ENCODE peak calls at places on chromosomes 16 and 17, in five cellular contexts. G is CD8-positive, alpha-beta T cell; U is HCT116; J is mammary epithelial cell; O is adipocyte. R is an unnamed sample. For H3K9me3, the result is how much of the 10 kb centered on the place peaks cover.

GRCh38 chr17:1870592-1870991 is 40.8 kb downstream of the RPA1 start:
- DNase-seq in O (no peak), U (no peak), J (no peak), G (no peak), R (no peak)

GRCh38 chr16:56792960-56793359 is 63.0 kb downstream of the NUP93 start:
- DNase-seq in G (no peak), O (no peak), U (no peak), J (no peak), R (no peak)

GRCh38 chr17:14092808-14093207 is 23.5 kb downstream of the COX10 start:
- DNase-seq in U (no peak), J (no peak), O (no peak), G (no peak), R (no peak)

GRCh38 chr16:31402687-31403086 is 9.6 kb downstream of the ITGAD start:
- DNase-seq in J (peak), O (peak), G (no peak), U (no peak), R (no peak)

GRCh38 chr17:14303343-14304221 is 2.7 kb downstream of the HS3ST3B1 start:
- DNase-seq in O (peak), U (no peak), J (no peak), G (peak), R (no peak)

GRCh38 chr17:77375917-77376651 is 235.3 kb downstream of the SEC14L1 start:
- DNase-seq in J (peak), O (peak), G (peak), U (no peak), R (peak)

GRCh38 chr16:17963185-17963836 is 373.2 kb downstream of the NPIPA8 start:
- DNase-seq in O (no peak), U (no peak), G (no peak), J (no peak), R (no peak)

GRCh38 chr17:27756467-27757371 is 43.6 kb downstream of the NOS2 start:
- DNase-seq in G (no peak), O (peak), J (peak), U (peak), R (no peak)

GRCh38 chr16:65876200-65876498 is 490.3 kb upstream of the CDH5 start:
- DNase-seq in G (no peak), U (no peak), J (no peak), O (no peak), R (no peak)

GRCh38 chr17:66383353-66383752 is 80.9 kb downstream of the PRKCA start:
- DNase-seq in G (no peak), J (no peak), U (no peak), O (peak), R (no peak)

GRCh38 chr17:17188586-17188985 is 17.5 kb downstream of the PLD6 start:
- DNase-seq in O (no peak), J (no peak), U (no peak), G (no peak), R (no peak)

GRCh38 chr17:75524971-75525805 is at the start of gene LLGL2:
- DNase-seq in U (peak), J (peak), O (peak), G (peak), R (peak)

GRCh38 chr17:70848785-70849184 is 679.5 kb downstream of the KCNJ2 start:
- DNase-seq in U (no peak), O (no peak), G (no peak), J (no peak), R (no peak)

GRCh38 chr16:67605641-67606040 is 39.3 kb upstream of the CARMIL2 start:
- DNase-seq in U (no peak), G (no peak), O (no peak), J (no peak), R (no peak)

GRCh38 chr16:4386452-4386813 is 14.8 kb downstream of the VASN start:
- DNase-seq in J (no peak), U (no peak), G (no peak), O (peak), R (no peak)

GRCh38 chr16:1812732-1813163 is 13.9 kb downstream of the HAGH start:
- DNase-seq in O (peak), U (peak), G (peak), J (peak), R (no peak)

GRCh38 chr17:72467841-72468653 is 347.2 kb downstream of the SOX9 start:
- DNase-seq in O (peak), U (no peak), J (peak), G (no peak), R (no peak)

GRCh38 chr17:17298108-17298507 is 5.1 kb upstream of the NT5M start:
- DNase-seq in O (peak), G (no peak), J (no peak), U (no peak), R (no peak)

GRCh38 chr17:58219789-58220183 is 731 bp upstream of the MKS1 start:
- DNase-seq in U (no peak), J (peak), G (no peak), O (no peak), R (no peak)

GRCh38 chr17:1379930-1380313 is 20.1 kb downstream of the YWHAE start:
- DNase-seq in O (no peak), G (no peak), U (no peak), J (peak), R (no peak)

GRCh38 chr17:3532106-3532858 is 25.3 kb downstream of the TRPV3 start:
- DNase-seq in J (no peak), U (no peak), G (no peak), O (no peak), R (no peak)

GRCh38 chr17:41404024-41404651 is 6.7 kb upstream of the KRT31 start:
- DNase-seq in U (peak), O (peak), J (peak), G (no peak), R (no peak)

DNA sequence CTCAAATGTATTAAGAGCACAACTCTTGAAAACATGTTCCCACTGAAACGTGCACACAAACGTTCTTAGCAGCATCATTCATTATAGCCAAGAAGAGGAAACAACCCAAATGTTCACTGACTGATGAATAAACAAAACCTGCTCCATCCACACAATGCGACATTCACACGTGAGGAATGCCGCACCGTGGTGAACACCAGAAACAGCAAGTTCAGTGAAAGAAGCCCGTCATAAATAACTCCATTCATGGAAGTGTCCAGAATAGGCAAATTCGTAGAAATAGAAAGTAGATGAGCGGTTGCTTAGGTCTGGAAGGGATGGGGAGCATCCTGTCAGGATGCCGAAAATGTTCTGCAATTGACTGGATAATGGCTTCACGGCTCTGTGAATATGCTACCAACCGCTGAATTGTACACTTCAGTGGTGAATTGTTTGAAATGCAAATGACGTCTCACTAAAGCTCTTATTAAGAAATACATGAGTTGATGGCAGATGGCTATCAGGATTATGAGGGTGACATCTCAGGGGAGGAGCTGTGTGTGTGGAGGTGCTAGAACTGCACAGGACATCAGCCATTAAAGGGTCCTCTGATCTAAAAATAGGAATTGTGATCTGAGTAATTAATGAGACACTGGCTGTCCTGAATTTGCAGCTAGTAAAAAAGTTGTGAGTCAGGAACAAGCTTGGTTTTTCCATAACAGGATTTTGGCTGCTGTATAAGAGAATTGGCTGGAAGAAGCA is 771.0 kb downstream of the KCNJ18 start:
- DNase-seq in O (no peak), G (no peak), J (no peak), U (no peak), R (no peak)
- H3K9me3 ChIP-seq in O (under half), G (under half), J (under half), U (under half), R (under half)

DNA sequence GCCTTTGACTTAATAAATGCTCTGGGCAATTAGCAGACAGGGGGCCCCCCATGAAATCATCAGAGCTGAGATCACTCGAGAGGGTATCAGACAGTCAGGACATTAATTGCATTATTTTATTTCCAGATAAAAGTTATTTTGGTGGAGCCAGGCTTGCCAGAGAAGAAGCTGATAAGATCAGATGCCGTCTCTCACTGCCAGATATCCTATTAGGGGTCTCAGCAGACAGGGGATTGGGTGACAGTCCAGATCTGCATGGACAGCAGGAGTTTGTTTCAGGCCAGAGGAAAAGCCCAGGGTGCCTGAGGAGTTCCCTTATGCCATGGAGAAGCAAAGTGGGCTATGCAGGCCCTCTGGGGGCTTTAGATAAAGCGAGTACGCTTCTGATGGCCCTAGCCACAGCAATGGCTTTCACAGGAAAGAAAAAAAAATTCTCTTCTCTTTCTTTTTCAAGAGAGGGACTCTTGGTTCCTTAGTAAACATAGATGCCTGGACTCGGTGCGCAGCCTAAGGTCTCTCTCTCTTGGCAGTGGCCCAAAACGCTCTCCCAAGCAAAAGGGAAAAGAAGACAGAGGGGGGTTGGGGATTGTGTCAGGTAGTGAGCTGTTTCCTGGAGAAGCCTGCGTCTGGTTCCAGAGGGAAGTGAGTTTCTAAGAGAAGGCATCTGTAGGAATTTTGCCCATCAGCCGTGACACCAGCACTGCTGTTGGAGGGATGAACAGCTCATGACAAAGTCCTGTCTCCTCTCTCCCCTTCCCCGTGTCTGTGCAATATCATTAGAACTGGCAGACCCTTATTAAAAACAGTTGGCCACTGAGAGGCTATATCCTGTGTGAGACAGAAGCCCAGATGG is 166.4 kb upstream of the FOXF1 start:
- DNase-seq in J (no peak), G (no peak), O (no peak), U (no peak), R (no peak)
- H3K9me3 ChIP-seq in J (under half), G (under half), O (under half), U (under half), R (under half)

GRCh38 chr16:54351171-54351570 is 64.6 kb upstream of the IRX3 start:
- DNase-seq in J (peak), O (no peak), G (no peak), U (no peak), R (no peak)
- H3K9me3 ChIP-seq in J (under half), O (under half), G (under half), U (under half), R (under half)

GRCh38 chr16:78372302-78372701 is 272.8 kb downstream of the WWOX start:
- DNase-seq in O (no peak), U (no peak), J (no peak), G (no peak), R (no peak)
- H3K9me3 ChIP-seq in O (under half), U (under half), J (under half), G (under half), R (under half)

DNA sequence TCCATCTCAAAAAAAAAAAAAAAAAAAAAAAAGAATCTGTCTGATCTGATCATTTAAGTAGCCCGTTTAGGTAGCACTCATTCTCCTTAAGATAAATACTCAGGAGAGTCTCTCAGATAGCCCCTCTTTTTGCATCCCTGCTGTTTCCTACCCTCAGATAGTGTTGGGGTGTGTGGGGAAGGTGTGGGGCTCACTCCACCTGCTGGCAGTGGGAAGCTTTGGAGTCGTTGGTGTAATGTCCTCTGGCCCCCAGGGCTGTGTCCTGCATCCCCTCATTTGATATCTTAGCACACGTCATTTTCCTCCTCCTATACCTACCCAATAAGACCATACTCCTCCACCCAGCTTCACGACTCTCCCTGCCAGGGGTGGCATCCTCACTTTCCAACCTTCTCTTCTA is 20.5 kb upstream of the MYH10 start:
- DNase-seq in G (no peak), U (no peak), J (no peak), O (no peak), R (no peak)
- H3K9me3 ChIP-seq in G (under half), U (under half), J (under half), O (under half), R (under half)

DNA sequence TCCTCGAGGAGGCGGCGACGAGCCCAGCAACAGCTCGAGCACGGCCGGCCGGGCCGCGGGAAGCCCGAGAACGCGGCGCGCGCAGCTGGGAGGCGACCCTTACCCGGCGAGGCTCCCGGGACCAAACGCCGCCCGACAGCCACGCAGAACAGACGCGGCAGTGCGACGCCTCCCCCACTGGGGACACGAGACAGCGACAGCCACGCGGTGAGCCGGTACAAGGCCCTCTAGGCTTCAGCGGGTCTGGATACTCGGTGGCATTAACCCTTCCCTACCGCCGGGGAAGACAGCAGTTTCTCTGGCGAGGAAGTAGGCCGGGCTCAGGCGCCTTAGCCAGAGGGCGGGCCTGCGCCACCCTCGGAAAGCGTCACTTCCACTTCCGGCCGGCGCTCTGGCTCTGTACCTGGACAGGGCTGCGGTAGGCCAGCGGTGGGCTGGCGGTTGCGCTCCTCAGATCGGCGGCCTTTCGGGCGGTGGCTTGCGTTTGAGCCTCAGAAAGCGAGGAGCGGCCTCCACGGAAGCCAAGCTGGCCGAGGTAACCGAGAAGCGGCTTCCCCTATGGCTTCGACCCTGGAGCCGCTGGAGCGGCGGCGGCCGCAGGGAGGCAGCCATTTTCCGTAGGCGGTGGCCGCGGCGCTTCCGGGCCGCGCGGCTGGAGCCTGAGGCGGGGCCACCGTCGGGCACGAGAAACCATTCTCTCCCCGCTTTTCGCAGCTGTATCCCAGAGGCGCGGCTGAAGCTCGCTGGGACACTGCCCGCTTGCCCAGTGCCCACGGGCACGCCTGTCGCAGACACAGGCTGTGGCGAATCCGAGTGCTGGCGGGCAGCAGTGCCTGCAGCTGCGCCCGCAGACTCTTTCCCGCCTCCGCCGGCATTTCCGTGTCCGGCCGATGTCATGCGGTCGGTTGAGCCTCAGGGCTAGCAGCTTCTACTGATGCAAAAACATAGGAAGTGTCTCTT is at the start of the genes TIGD7 and ZNF75A:
- DNase-seq in G (peak), U (peak), O (peak), J (peak), R (peak)
- H3K9me3 ChIP-seq in G (under half), U (under half), O (under half), J (under half), R (under half)

DNA sequence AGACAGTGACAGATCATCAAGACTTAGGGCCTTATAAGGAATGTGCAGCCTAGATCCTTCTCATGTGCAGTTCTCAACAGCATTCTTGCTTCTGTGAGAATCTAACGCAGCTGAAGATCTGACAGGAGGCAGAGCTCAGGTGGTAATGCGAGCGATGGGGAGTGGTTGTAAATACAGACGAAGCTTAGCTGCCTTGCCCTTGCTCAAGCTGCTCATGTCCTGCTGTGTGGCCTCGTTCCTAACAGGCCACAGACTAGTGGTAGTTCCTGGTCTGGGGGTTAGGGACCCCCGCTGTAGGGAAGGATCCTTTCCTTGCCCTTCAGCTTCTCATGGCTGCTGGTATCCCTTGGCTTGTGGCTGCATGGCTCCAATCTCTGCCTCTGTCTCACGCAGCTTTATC is 10.3 kb upstream of the NTN1 start:
- DNase-seq in J (no peak), O (no peak), U (no peak), G (no peak), R (no peak)
- H3K9me3 ChIP-seq in J (under half), O (under half), U (under half), G (under half), R (under half)

GRCh38 chr17:53391197-53391596 is 431.5 kb upstream of the KIF2B start:
- DNase-seq in O (no peak), J (no peak), U (no peak), G (no peak), R (no peak)
- H3K9me3 ChIP-seq in O (under half), J (under half), U (under half), G (under half), R (under half)

DNA sequence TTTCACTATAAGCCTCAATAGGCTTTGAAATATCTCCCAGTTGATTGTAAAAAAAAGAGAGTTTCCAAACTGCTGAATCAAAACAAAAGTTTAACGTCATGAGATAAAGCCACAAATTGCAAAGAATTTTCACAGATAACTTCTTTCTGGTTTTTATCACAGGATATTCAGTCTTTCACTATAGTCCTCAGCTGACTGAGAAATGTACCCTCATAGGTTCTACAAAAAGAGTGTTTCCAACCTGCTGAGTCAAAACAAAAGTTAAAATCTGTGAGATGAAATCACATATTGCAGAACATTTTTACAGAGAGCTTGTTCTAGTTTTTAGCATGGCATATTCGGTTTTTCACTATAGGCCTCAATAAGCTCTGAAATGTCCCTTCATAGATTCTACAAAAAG is 559.2 kb downstream of the KCNJ18 start:
- DNase-seq in U (no peak), J (no peak), O (no peak), G (no peak), R (no peak)
- H3K9me3 ChIP-seq in U (under half), J (under half), O (under half), G (under half), R (under half)

R was measured in T-helper 17 cell.